ENCODE peak calls at places on chromosome 21, in nine cellular contexts. E is progenitor cell of endocrine pancreas; N is hepatic stellate cell; H is DMS153; A is activated effector memory CD4-positive, alpha-beta T cell treated with anti-CD3 and anti-CD28 coated beads, Interleukin-2, amount 50 U/mL, for 16 hours; O is GF-D8; M is nephron progenitor cell; P is SJCRH30; W is cardiac fibroblast. Q is an unnamed sample.

GRCh38 chr21:43305811-43306311 is 121.1 kb downstream of the SIK1 start:
- DNase-seq in N (no peak), P (no peak), H (no peak), A (no peak), E (no peak), M (no peak), W (no peak), O (no peak), Q (no peak)

GRCh38 chr21:35529141-35529863 is 480.2 kb upstream of the RUNX1 start:
- DNase-seq in H (no peak), M (no peak), A (no peak), N (no peak), O (no peak), P (no peak), E (no peak), W (peak), Q (no peak)

GRCh38 chr21:15210235-15210678 is 145.5 kb upstream of the NRIP1 start:
- DNase-seq in P (peak), H (no peak), A (no peak), W (peak), E (no peak), M (no peak), O (no peak), N (no peak), Q (no peak)

GRCh38 chr21:42351626-42352432 is 1.0 kb upstream of the TFF2 start:
- DNase-seq in E (no peak), A (peak), O (no peak), H (no peak), W (no peak), N (no peak), P (no peak), M (no peak), Q (no peak)

GRCh38 chr21:41834926-41835663 is 44.0 kb downstream of the PRDM15 start:
- DNase-seq in P (no peak), M (no peak), O (no peak), A (peak), H (no peak), W (no peak), N (no peak), E (no peak), Q (no peak)

GRCh38 chr21:44304846-44305245 is 5.0 kb downstream of the PFKL start:
- DNase-seq in M (peak), E (peak), A (peak), N (peak), H (no peak), O (no peak), P (peak), W (peak), Q (peak)

GRCh38 chr21:43906585-43907370 is 41.8 kb downstream of the AGPAT3 start:
- DNase-seq in P (no peak), N (no peak), H (no peak), W (no peak), M (no peak), E (no peak), A (peak), O (no peak), Q (no peak)

GRCh38 chr21:44552136-44552535 is 831 bp upstream of the KRTAP10-2 start:
- DNase-seq in H (no peak), A (no peak), M (no peak), E (peak), P (no peak), W (no peak), N (no peak), O (no peak), Q (no peak)

GRCh38 chr21:32834825-32835224 is 63.3 kb upstream of the PAXBP1 start:
- DNase-seq in E (no peak), M (no peak), A (no peak), P (no peak), O (no peak), H (no peak), W (no peak), N (no peak), Q (no peak)

Q was measured in 8988T.